ENCODE peak calls at places on chromosomes 5 and 9, in six cellular contexts. One of them, this sample, is unnamed.
A peak's percentile ranks its signal among the peaks of the same experiment; 100 is the strongest.

GRCh38 chr5:171755354-171755821 is 30.2 kb upstream of the SMIM23 start:
- DNase-seq in spleen: no peak
- DNase-seq in astrocyte of the spinal cord: no peak
- DNase-seq in ascending aorta: no peak
- DNase-seq in AG04450: no peak
- DNase-seq in cardiac muscle cell: no peak
- DNase-seq in this sample: no peak

GRCh38 chr9:137604345-137605145 is 941 bp upstream of the ARRDC1 start:
- DNase-seq in astrocyte of the spinal cord: no peak
- DNase-seq in spleen: no peak
- DNase-seq in ascending aorta: no peak
- DNase-seq in AG04450: no peak
- DNase-seq in cardiac muscle cell: no peak
- DNase-seq in this sample: no peak

GRCh38 chr5:31944683-31945445 is 229.3 kb downstream of the GOLPH3 start:
- DNase-seq in spleen: no peak
- DNase-seq in AG04450: no peak
- DNase-seq in astrocyte of the spinal cord: no peak
- DNase-seq in cardiac muscle cell: no peak
- DNase-seq in ascending aorta: no peak
- DNase-seq in this sample: no peak

GRCh38 chr9:132970306-132971062 is 8.0 kb upstream of the GFI1B start:
- DNase-seq in spleen: no peak
- DNase-seq in ascending aorta: no peak
- DNase-seq in cardiac muscle cell: no peak
- DNase-seq in AG04450: no peak
- DNase-seq in astrocyte of the spinal cord: no peak
- DNase-seq in this sample: no peak

GRCh38 chr5:59178482-59178881 is 595.6 kb downstream of the RAB3C start:
- DNase-seq in AG04450: no peak
- DNase-seq in cardiac muscle cell: no peak
- DNase-seq in astrocyte of the spinal cord: no peak
- DNase-seq in spleen: no peak
- DNase-seq in ascending aorta: no peak
- DNase-seq in this sample: no peak

GRCh38 chr5:11000517-11001353 is 239.7 kb upstream of the DAP start:
- DNase-seq in cardiac muscle cell: no peak
- DNase-seq in ascending aorta: no peak
- DNase-seq in astrocyte of the spinal cord: no peak
- DNase-seq in spleen: no peak
- DNase-seq in AG04450: no peak
- DNase-seq in this sample: no peak

GRCh38 chr5:41010572-41010971 is 60.6 kb downstream of the MROH2B start:
- DNase-seq in astrocyte of the spinal cord: no peak
- DNase-seq in cardiac muscle cell: no peak
- DNase-seq in AG04450: no peak
- DNase-seq in ascending aorta: no peak
- DNase-seq in spleen: no peak
- DNase-seq in this sample: no peak

GRCh38 chr9:74120470-74120869 is 376.7 kb upstream of the RORB start:
- DNase-seq in ascending aorta: no peak
- DNase-seq in spleen: no peak
- DNase-seq in cardiac muscle cell: no peak
- DNase-seq in astrocyte of the spinal cord: no peak
- DNase-seq in AG04450: no peak
- DNase-seq in this sample: no peak

GRCh38 chr5:142432961-142433360 is 108.1 kb upstream of the SPRY4 start:
- DNase-seq in spleen: no peak
- DNase-seq in cardiac muscle cell: no peak
- DNase-seq in AG04450: no peak
- DNase-seq in astrocyte of the spinal cord: no peak
- DNase-seq in ascending aorta: no peak
- DNase-seq in this sample: no peak

GRCh38 chr9:114098021-114098659 is 952 bp downstream of the KIF12 start:
- DNase-seq in spleen: no peak
- DNase-seq in ascending aorta: no peak
- DNase-seq in astrocyte of the spinal cord: no peak
- DNase-seq in AG04450: no peak
- DNase-seq in cardiac muscle cell: no peak
- DNase-seq in this sample: peak; percentile 24

GRCh38 chr5:181035991-181036815 is 3.9 kb upstream of the BTNL9 start:
- DNase-seq in astrocyte of the spinal cord: no peak
- DNase-seq in cardiac muscle cell: no peak
- DNase-seq in AG04450: no peak
- DNase-seq in spleen: peak; percentile 59
- DNase-seq in ascending aorta: no peak
- DNase-seq in this sample: no peak

GRCh38 chr9:89676281-89676680 is 71.5 kb downstream of the GADD45G start:
- DNase-seq in cardiac muscle cell: no peak
- DNase-seq in astrocyte of the spinal cord: no peak
- DNase-seq in AG04450: no peak
- DNase-seq in ascending aorta: no peak
- DNase-seq in spleen: no peak
- DNase-seq in this sample: no peak

GRCh38 chr5:21646469-21646868 is 1206.7 kb downstream of the CDH12 start:
- DNase-seq in AG04450: no peak
- DNase-seq in ascending aorta: no peak
- DNase-seq in astrocyte of the spinal cord: peak; percentile 44
- DNase-seq in cardiac muscle cell: peak; percentile 21
- DNase-seq in spleen: no peak
- DNase-seq in this sample: no peak

GRCh38 chr9:128494108-128494742 is 10.3 kb upstream of the GLE1 start:
- DNase-seq in cardiac muscle cell: peak; percentile 63
- DNase-seq in astrocyte of the spinal cord: peak; percentile 22
- DNase-seq in spleen: peak; percentile 84
- DNase-seq in AG04450: no peak
- DNase-seq in ascending aorta: no peak
- DNase-seq in this sample: peak; percentile 90

GRCh38 chr5:149304195-149305072 is 32.8 kb downstream of the AFAP1L1 start:
- DNase-seq in spleen: no peak
- DNase-seq in astrocyte of the spinal cord: no peak
- DNase-seq in cardiac muscle cell: no peak
- DNase-seq in AG04450: no peak
- DNase-seq in ascending aorta: no peak
- DNase-seq in this sample: no peak

GRCh38 chr5:149466457-149466972 is 84.7 kb downstream of the CSNK1A1 start:
- DNase-seq in AG04450: no peak
- DNase-seq in ascending aorta: no peak
- DNase-seq in astrocyte of the spinal cord: peak; percentile 66
- DNase-seq in cardiac muscle cell: peak; percentile 56
- DNase-seq in spleen: peak; percentile 69
- DNase-seq in this sample: no peak

GRCh38 chr9:75911390-75911789 is 20.9 kb downstream of the PCSK5 start:
- DNase-seq in AG04450: no peak
- DNase-seq in cardiac muscle cell: no peak
- DNase-seq in ascending aorta: no peak
- DNase-seq in astrocyte of the spinal cord: no peak
- DNase-seq in spleen: no peak
- DNase-seq in this sample: no peak

GRCh38 chr9:34577635-34578240 is 11.8 kb downstream of the CNTFR start:
- DNase-seq in astrocyte of the spinal cord: no peak
- DNase-seq in cardiac muscle cell: no peak
- DNase-seq in AG04450: no peak
- DNase-seq in spleen: no peak
- DNase-seq in ascending aorta: no peak
- DNase-seq in this sample: no peak

GRCh38 chr5:142684508-142685031 is 1.3 kb downstream of the FGF1 start:
- DNase-seq in ascending aorta: peak; percentile 63
- DNase-seq in astrocyte of the spinal cord: no peak
- DNase-seq in AG04450: no peak
- DNase-seq in cardiac muscle cell: peak; percentile 26
- DNase-seq in spleen: no peak
- DNase-seq in this sample: no peak

GRCh38 chr5:177311361-177311722 is 356 bp downstream of the MXD3 start:
- DNase-seq in spleen: no peak
- DNase-seq in cardiac muscle cell: peak; percentile 15
- DNase-seq in ascending aorta: no peak
- DNase-seq in AG04450: no peak
- DNase-seq in astrocyte of the spinal cord: no peak
- DNase-seq in this sample: peak; percentile 38

GRCh38 chr5:1420211-1421195 is 24.7 kb downstream of the SLC6A3 start:
- DNase-seq in AG04450: no peak
- DNase-seq in ascending aorta: peak; percentile 45
- DNase-seq in astrocyte of the spinal cord: no peak
- DNase-seq in spleen: peak; percentile 55
- DNase-seq in cardiac muscle cell: peak; percentile 5
- DNase-seq in this sample: no peak

GRCh38 chr5:65803699-65804426 is 81.9 kb downstream of the NLN start:
- DNase-seq in spleen: no peak
- DNase-seq in astrocyte of the spinal cord: peak; percentile 35
- DNase-seq in ascending aorta: no peak
- DNase-seq in AG04450: no peak
- DNase-seq in cardiac muscle cell: peak; percentile 49
- DNase-seq in this sample: no peak

GRCh38 chr9:127065592-127065991 is 56.8 kb downstream of the ANGPTL2 start:
- DNase-seq in spleen: no peak
- DNase-seq in AG04450: peak; percentile 32
- DNase-seq in cardiac muscle cell: peak; percentile 87
- DNase-seq in ascending aorta: no peak
- DNase-seq in astrocyte of the spinal cord: peak; percentile 40
- DNase-seq in this sample: no peak

GRCh38 chr5:180852510-180852909 is 8.6 kb downstream of the ZFP62 start:
- DNase-seq in spleen: no peak
- DNase-seq in cardiac muscle cell: no peak
- DNase-seq in astrocyte of the spinal cord: no peak
- DNase-seq in ascending aorta: no peak
- DNase-seq in AG04450: no peak
- DNase-seq in this sample: no peak

GRCh38 chr9:114037961-114038723 is 40.0 kb downstream of the AMBP start:
- DNase-seq in astrocyte of the spinal cord: no peak
- DNase-seq in ascending aorta: peak; percentile 53
- DNase-seq in AG04450: no peak
- DNase-seq in spleen: peak; percentile 60
- DNase-seq in cardiac muscle cell: no peak
- DNase-seq in this sample: no peak

GRCh38 chr5:164680812-164681211 is 1175.4 kb downstream of the MAT2B start:
- DNase-seq in cardiac muscle cell: no peak
- DNase-seq in spleen: no peak
- DNase-seq in ascending aorta: no peak
- DNase-seq in AG04450: no peak
- DNase-seq in astrocyte of the spinal cord: no peak
- DNase-seq in this sample: no peak

GRCh38 chr5:143106175-143106574 is 297.3 kb downstream of the NR3C1 start:
- DNase-seq in cardiac muscle cell: peak; percentile 75
- DNase-seq in spleen: no peak
- DNase-seq in astrocyte of the spinal cord: peak; percentile 47
- DNase-seq in AG04450: no peak
- DNase-seq in ascending aorta: no peak
- DNase-seq in this sample: peak; percentile 41

GRCh38 chr5:124920909-124921666 is 174.6 kb upstream of the ZNF608 start:
- DNase-seq in astrocyte of the spinal cord: no peak
- DNase-seq in cardiac muscle cell: no peak
- DNase-seq in AG04450: no peak
- DNase-seq in ascending aorta: no peak
- DNase-seq in spleen: no peak
- DNase-seq in this sample: no peak
- TF ChIP-seq CTCF in astrocyte of the spinal cord: no peak
- TF ChIP-seq CTCF in cardiac muscle cell: no peak
- TF ChIP-seq CTCF in AG04450: no peak
- TF ChIP-seq CTCF in ascending aorta: no peak
- TF ChIP-seq CTCF in spleen: no peak
- TF ChIP-seq CTCF in this sample: no peak

GRCh38 chr9:123660691-123661090 is 269.2 kb downstream of the DENND1A start:
- DNase-seq in AG04450: no peak
- DNase-seq in cardiac muscle cell: no peak
- DNase-seq in astrocyte of the spinal cord: no peak
- DNase-seq in spleen: no peak
- DNase-seq in ascending aorta: no peak
- DNase-seq in this sample: no peak

GRCh38 chr9:123658792-123659191 is 271.1 kb downstream of the DENND1A start:
- DNase-seq in ascending aorta: no peak
- DNase-seq in AG04450: no peak
- DNase-seq in cardiac muscle cell: peak; percentile 36
- DNase-seq in spleen: no peak
- DNase-seq in astrocyte of the spinal cord: no peak
- DNase-seq in this sample: no peak

GRCh38 chr9:123657921-123658320 is 272.0 kb downstream of the DENND1A start:
- DNase-seq in astrocyte of the spinal cord: no peak
- DNase-seq in cardiac muscle cell: no peak
- DNase-seq in AG04450: no peak
- DNase-seq in spleen: no peak
- DNase-seq in ascending aorta: no peak
- DNase-seq in this sample: no peak

GRCh38 chr9:123657099-123657498 is 272.8 kb downstream of the DENND1A start:
- DNase-seq in astrocyte of the spinal cord: no peak
- DNase-seq in spleen: no peak
- DNase-seq in cardiac muscle cell: no peak
- DNase-seq in ascending aorta: no peak
- DNase-seq in AG04450: no peak
- DNase-seq in this sample: no peak

DNA sequence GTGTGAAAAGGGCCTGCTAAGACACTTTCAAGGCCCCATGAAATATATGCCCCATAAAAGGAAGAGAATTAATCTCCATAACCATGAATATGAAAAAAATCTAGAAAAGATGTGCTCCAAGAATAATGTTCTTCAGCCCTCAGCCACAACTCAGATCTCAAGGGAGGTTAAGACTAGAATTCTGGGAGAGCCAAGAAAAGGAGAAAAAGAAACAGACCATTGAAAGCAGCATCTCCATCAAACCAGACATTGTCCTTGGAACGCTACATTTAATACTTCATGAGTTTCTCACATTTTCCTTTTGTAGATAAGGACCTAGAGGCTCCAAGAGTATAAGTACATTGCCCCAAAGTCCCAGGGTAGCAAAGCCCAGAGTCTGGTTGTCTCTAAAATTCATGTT is 270.6 kb downstream of the DENND1A start:
- DNase-seq in astrocyte of the spinal cord: no peak
- DNase-seq in AG04450: no peak
- DNase-seq in ascending aorta: no peak
- DNase-seq in spleen: no peak
- DNase-seq in cardiac muscle cell: no peak
- DNase-seq in this sample: no peak
- TF ChIP-seq CTCF in astrocyte of the spinal cord: no peak
- TF ChIP-seq CTCF in AG04450: no peak
- TF ChIP-seq CTCF in ascending aorta: no peak
- TF ChIP-seq CTCF in spleen: no peak
- TF ChIP-seq CTCF in cardiac muscle cell: no peak
- TF ChIP-seq CTCF in this sample: no peak

GRCh38 chr9:95103385-95104087 is 214.0 kb downstream of the FANCC start:
- DNase-seq in AG04450: no peak
- DNase-seq in ascending aorta: no peak
- DNase-seq in astrocyte of the spinal cord: no peak
- DNase-seq in cardiac muscle cell: peak; percentile 20
- DNase-seq in spleen: no peak
- DNase-seq in this sample: peak; percentile 23
- TF ChIP-seq CTCF in AG04450: peak; percentile 6
- TF ChIP-seq CTCF in ascending aorta: peak; percentile 32
- TF ChIP-seq CTCF in astrocyte of the spinal cord: peak; percentile 18
- TF ChIP-seq CTCF in cardiac muscle cell: peak; percentile 19
- TF ChIP-seq CTCF in spleen: no peak
- TF ChIP-seq CTCF in this sample: no peak

DNA sequence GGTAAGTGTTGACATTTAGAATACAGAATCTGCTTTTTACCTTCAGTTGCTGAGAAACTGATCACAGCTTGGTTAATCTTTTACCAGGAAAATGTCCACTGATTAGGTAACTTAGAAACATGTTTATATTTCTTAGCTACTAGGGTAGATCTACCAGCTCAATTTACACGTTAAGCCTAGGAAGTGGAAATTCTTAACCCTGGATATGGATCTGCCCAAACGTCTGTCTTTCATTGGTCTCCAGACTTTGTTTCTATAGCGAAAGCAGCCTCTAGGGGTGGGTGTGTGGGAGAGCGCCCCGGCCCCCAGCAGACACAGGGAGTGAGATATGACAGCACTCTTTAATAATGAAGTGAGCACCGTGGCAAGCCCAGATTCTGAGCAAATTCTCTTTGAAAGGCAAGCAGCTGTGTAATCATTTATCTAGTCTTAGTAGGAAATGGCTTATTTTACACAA is 141.6 kb upstream of the ZNF608 start:
- DNase-seq in ascending aorta: no peak
- DNase-seq in AG04450: no peak
- DNase-seq in astrocyte of the spinal cord: no peak
- DNase-seq in cardiac muscle cell: no peak
- DNase-seq in spleen: no peak
- DNase-seq in this sample: peak; percentile 15
- TF ChIP-seq CTCF in ascending aorta: no peak
- TF ChIP-seq CTCF in AG04450: peak; percentile 27
- TF ChIP-seq CTCF in astrocyte of the spinal cord: no peak
- TF ChIP-seq CTCF in cardiac muscle cell: peak; percentile 16
- TF ChIP-seq CTCF in spleen: no peak
- TF ChIP-seq CTCF in this sample: no peak

This sample was measured in endothelial cell.